ENCODE peak calls at places on chromosomes 5 and 9, in four cellular contexts. Z, N, F and L are unnamed samples.

GRCh38 chr5:80124111-80124510 is 89.0 kb downstream of the THBS4 start:
- DNase-seq in Z (no peak), N (no peak), F (no peak), L (no peak)

GRCh38 chr9:85290019-85290418 is 451.7 kb downstream of the AGTPBP1 start:
- DNase-seq in Z (no peak), N (no peak), F (no peak), L (no peak)

GRCh38 chr5:154714271-154714986 is 40.7 kb upstream of the LARP1 start:
- DNase-seq in Z (peak; percentile 66), N (no peak), F (peak; percentile 32), L (peak; percentile 75)

GRCh38 chr9:88028338-88028737 is 54.0 kb upstream of the CDK20 start:
- DNase-seq in Z (no peak), N (no peak), F (no peak), L (no peak)

GRCh38 chr5:127942246-127943060 is 141.1 kb upstream of the SLC12A2 start:
- DNase-seq in Z (no peak), N (no peak), F (no peak), L (no peak)

GRCh38 chr5:169701910-169702451 is 64.9 kb downstream of the DOCK2 start:
- DNase-seq in Z (no peak), N (no peak), F (no peak), L (peak; percentile 29)

GRCh38 chr5:93421987-93422391 is 159.0 kb downstream of the NR2F1-AS1 start:
- DNase-seq in Z (no peak), N (no peak), F (no peak), L (no peak)

GRCh38 chr9:5786370-5787127 is 46.4 kb downstream of the ERMP1 start:
- DNase-seq in Z (no peak), N (no peak), F (no peak), L (no peak)

GRCh38 chr9:35415769-35416427 is 74.0 kb upstream of the RUSC2 start:
- DNase-seq in Z (peak; percentile 41), N (no peak), F (no peak), L (peak; percentile 16)

GRCh38 chr5:142426676-142427364 is 102.0 kb upstream of the SPRY4 start:
- DNase-seq in Z (no peak), N (no peak), F (no peak), L (no peak)

GRCh38 chr9:112811518-112811917 is 61.0 kb downstream of the SNX30 start:
- DNase-seq in Z (no peak), N (no peak), F (no peak), L (no peak)

GRCh38 chr9:98658965-98659364 is 49.8 kb downstream of the GABBR2 start:
- DNase-seq in Z (no peak), N (no peak), F (no peak), L (no peak)
- TF ChIP-seq JUND in Z (no peak), N (no peak), F (no peak), L (no peak)

DNA sequence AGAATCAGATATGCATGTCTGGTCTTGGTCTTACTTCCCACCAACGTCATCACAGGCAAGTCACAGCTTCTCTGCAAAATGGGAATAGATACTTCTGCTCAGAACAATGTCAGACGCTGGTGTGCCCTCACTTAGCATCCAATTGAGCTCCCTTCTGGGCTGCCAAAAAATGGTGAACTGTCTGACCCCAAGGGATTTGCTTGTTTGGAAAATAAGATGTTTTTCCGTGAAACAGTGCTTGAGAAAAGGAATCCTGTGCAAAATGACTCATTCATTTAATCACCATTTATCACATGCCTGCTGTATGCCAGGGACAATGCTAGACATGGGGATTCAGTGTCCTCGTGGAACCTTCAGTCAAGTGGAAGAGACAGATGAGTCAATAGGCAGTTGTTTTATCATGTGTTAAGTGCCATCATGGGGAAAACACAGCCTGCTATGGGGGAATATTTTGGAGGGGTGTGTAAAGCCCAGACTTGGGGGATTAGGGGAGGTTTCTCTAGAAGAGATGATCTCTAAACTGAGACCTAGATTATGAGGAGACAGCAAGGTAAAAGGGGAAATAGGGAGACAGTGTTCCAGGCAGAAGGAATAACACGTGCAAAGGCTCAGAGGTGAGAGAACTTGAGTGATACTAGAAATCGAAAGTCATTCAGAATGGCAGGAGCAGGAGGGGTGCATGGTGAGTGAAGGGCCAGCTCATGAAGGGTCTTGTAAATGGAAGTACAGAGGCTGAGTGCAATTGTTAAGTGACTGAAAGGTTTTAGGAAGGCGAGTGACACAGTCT is 3.8 kb downstream of the NIPAL4 start:
- DNase-seq in Z (no peak), N (peak; percentile 50), F (no peak), L (no peak)
- TF ChIP-seq JUND in Z (no peak), N (peak; percentile 74), F (no peak), L (no peak)

DNA sequence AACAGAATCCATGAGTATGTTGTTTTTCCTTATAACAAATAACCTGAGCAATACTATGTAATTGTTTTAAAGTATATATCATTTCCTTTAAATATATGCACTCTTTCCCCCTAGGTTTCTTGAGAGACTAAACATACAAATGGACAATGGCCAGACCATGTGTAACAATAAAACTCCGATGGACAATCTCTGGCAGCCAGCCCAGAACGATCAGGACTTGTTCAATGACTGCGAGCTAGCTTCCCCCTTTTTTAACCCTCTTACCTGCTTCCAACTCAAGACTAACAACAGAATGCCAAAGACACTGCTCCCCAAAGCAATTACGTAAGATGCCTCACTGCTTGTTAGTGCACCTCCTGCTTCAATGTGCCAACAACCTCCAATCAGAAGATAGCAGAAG is 94.9 kb downstream of the HTR4 start:
- DNase-seq in Z (no peak), N (no peak), F (no peak), L (no peak)
- TF ChIP-seq JUND in Z (no peak), N (no peak), F (no peak), L (no peak)

DNA sequence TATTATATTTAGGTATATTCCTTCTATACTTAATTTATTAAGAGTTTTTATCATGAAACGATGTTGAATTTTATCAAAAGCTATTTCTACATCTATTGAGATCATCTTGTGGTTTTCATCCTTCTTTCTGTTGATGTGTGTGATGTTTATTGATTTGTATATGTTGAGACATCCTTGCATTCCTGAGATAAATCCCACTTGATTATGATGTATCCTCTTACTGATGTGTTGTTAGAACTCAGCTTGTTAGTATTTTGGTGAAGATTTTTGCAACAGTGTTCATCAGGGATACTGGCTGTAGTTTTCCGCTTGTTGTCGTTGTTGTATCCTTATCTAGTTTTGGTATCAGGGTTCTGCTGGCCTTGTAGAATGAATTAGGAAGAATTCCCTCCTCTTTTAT is 213.6 kb downstream of the GDNF start:
- DNase-seq in Z (no peak), N (no peak), F (no peak), L (no peak)
- TF ChIP-seq JUND in Z (no peak), N (no peak), F (no peak), L (no peak)

GRCh38 chr9:129347323-129348120 is 169.5 kb upstream of the IER5L start:
- DNase-seq in Z (no peak), N (no peak), F (no peak), L (no peak)
- TF ChIP-seq JUND in Z (no peak), N (no peak), F (no peak), L (no peak)

GRCh38 chr5:115873392-115873791 is 31.7 kb downstream of the AP3S1 start:
- DNase-seq in Z (no peak), N (no peak), F (no peak), L (no peak)
- TF ChIP-seq JUND in Z (no peak), N (no peak), F (no peak), L (no peak)

GRCh38 chr5:172789687-172790495 is 18.9 kb upstream of the DUSP1 start:
- DNase-seq in Z (no peak), N (no peak), F (no peak), L (no peak)
- TF ChIP-seq JUND in Z (no peak), N (no peak), F (no peak), L (no peak)

GRCh38 chr5:159913481-159913880 is 2.8 kb upstream of the ADRA1B start:
- DNase-seq in Z (no peak), N (no peak), F (no peak), L (no peak)

GRCh38 chr5:159911349-159911748 is 4.9 kb upstream of the ADRA1B start:
- DNase-seq in Z (no peak), N (no peak), F (no peak), L (no peak)

GRCh38 chr5:159912033-159912800 is 4.1 kb upstream of the ADRA1B start:
- DNase-seq in Z (no peak), N (no peak), F (no peak), L (no peak)

GRCh38 chr5:159910843-159911229 is 5.4 kb upstream of the ADRA1B start:
- DNase-seq in Z (no peak), N (no peak), F (no peak), L (no peak)

DNA sequence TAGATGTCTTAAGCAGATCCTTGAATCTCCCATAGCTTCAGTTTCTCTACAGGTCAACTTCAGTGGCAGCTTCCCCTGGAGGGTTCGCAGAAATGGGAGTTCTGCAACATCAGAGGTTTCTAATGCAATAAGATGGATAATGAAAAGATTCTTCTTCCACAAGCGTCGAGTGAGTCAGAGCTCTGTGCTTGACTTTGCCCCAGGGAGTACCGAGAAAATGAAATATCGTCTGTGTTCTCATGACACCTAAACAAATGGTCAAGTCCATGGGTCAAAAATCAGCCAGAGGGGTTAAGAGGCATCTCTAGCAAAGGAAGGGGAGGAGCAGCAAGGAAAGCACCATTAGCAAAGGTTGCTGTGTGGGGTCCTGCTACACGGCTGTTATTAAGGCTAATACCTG is 3.2 kb upstream of the ADRA1B start:
- DNase-seq in Z (no peak), N (no peak), F (no peak), L (no peak)
- TF ChIP-seq JUND in Z (no peak), N (no peak), F (no peak), L (no peak)

DNA sequence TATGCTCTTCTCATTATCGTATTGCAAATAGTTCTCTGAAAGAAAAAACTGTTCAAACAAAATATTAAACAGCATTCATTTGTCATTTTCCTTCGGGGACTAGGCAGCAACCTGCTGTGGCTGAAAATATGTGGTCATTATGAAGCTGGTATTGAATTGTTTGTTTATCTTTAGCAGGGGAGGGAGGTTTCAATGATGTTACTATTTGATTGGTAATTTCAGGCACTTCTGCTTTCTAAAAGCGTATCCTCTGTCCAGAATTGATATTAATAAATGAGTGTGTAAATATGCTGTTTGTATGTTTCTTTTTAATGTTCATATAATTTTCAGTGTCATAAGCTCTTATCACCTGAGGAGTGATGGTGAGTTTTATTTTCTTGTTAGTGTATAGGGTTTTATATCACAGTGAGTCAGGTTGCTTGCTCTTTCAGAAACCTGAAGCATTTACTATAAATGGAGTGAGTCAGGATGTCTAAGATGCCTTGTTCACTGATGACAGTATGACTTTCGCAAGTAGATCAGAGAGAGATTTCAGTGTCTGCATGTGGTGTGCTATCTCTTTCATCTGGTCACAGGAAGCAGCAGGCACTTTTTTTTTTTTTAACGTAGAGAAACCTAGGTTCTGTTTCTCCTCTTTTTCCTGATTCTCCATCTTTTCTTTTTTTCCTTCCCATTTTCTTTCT is 236.9 kb downstream of the DMRTA1 start:
- DNase-seq in Z (no peak), N (no peak), F (no peak), L (no peak)
- TF ChIP-seq JUND in Z (no peak), N (no peak), F (no peak), L (no peak)